ENCODE peak calls at places on chromosomes 12 and 14, in four cellular contexts. S, V, C and N are unnamed samples. For H3K4me1, the result is how much of the 10 kb centered on the place peaks cover.

GRCh38 chr12:20404576-20405346 is 36.4 kb downstream of the PDE3A start:
- DNase-seq in C (no peak), V (peak), S (no peak), N (no peak)

GRCh38 chr14:23793532-23793931 is 157.4 kb downstream of the DHRS2 start:
- DNase-seq in S (no peak), C (no peak), V (no peak), N (no peak)

GRCh38 chr14:37843969-37844607 is 248.7 kb downstream of the TTC6 start:
- DNase-seq in V (no peak), S (no peak), C (no peak), N (no peak)

GRCh38 chr14:28058012-28058296 is 708.6 kb upstream of the FOXG1 start:
- DNase-seq in C (no peak), S (no peak), V (no peak), N (no peak)

GRCh38 chr12:106791531-106791930 is 17.0 kb downstream of the RIC8B start:
- DNase-seq in C (no peak), V (no peak), S (no peak), N (no peak)

GRCh38 chr12:75479963-75480461 is 543 bp upstream of the GLIPR1 start:
- DNase-seq in S (no peak), C (no peak), V (peak), N (no peak)

GRCh38 chr12:30878034-30878433 is 48.5 kb upstream of the TSPAN11 start:
- DNase-seq in S (no peak), C (no peak), V (no peak), N (no peak)

GRCh38 chr14:70653662-70654061 is 11.9 kb downstream of the TTC9 start:
- DNase-seq in V (no peak), C (no peak), S (no peak), N (no peak)

GRCh38 chr12:87136330-87136976 is 880.3 kb upstream of the MGAT4C start:
- DNase-seq in S (no peak), V (peak), C (peak), N (no peak)

GRCh38 chr12:130868412-130868811 is 3.5 kb upstream of the RAN start:
- DNase-seq in S (no peak), C (no peak), V (no peak), N (no peak)

DNA sequence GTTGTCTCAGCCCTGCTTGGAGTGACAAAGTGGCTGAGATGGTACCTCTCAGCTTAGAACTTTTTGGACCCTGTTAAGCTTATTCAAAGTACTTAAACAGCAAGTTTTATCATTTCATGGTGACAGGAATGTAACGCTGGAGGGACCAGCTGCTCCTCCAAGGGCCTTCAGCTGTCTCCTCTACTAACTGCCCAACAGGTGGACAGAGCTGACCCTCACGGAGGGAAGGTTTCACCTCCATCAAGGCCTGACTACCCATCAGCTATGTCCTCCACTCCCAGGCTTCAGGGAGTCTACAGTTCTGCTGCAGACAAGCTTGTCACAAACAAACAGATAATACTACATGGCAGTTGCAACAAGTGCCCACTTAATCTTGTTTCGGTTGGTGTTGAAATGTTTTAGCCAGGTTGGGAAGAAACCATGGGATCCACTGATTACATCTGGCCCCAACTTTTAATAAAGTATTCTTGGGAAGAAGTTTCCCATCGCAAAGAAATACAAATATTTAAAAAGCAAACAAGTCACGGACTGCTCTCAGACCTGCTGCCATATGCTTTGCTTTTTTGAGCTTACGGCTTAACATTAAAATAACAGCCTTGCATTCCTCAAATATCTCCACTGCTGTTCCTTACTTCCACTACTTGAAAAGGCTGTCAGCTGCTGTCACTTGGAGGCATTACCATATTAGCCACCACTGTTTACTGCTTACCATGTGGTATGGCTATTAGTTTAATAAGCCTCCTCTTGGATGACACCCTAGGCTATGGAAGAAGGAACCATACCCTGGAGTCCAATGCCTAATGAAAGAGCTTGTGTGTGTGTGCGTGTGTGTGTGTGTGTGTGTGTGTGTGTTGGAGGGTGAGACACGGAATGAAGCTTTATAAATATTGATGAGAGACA is 174.9 kb downstream of the TTC7B start:
- DNase-seq in S (no peak), V (peak), C (peak), N (no peak)
- H3K4me1 ChIP-seq in S (under half), V (under half), C (under half), N (under half)

DNA sequence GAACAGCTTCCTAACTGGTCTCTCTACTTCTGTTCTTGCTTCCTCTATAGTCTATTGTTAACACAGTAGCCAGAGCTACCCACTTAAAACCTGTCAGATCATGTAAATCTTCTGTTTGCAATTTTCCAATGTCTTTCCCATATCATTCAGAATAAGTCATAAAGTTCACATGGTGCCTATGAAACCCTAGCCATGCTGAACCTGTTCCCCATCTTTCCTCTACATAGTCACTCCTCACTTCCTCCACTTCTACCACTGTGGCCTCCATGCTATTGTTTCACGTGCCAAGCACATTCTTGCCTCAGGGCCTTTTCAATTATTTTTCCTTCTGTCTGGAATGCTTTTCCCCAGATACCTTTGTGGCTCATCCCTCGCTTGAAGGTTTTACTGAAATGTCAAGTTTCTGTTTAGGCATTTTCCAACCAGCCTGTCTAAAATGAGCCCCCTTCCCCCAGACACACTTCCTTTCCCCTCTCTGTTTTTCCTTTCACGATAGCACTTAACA is 132.1 kb downstream of the DYRK2 start:
- DNase-seq in V (no peak), S (no peak), C (no peak), N (no peak)
- H3K56ac ChIP-seq in V (no peak), S (no peak), C (no peak), N (no peak)

GRCh38 chr12:56021882-56022497 is 1.1 kb downstream of the IKZF4 start:
- DNase-seq in S (no peak), V (no peak), C (no peak), N (no peak)

GRCh38 chr12:56020437-56021189 is at the start of gene IKZF4:
- DNase-seq in S (no peak), V (peak), C (peak), N (peak)

GRCh38 chr12:56014205-56014604 is 6.6 kb upstream of the IKZF4 start:
- DNase-seq in C (no peak), V (no peak), S (no peak), N (no peak)

GRCh38 chr12:56013482-56013881 is 7.4 kb upstream of the IKZF4 start:
- DNase-seq in V (no peak), C (no peak), S (no peak), N (no peak)

DNA sequence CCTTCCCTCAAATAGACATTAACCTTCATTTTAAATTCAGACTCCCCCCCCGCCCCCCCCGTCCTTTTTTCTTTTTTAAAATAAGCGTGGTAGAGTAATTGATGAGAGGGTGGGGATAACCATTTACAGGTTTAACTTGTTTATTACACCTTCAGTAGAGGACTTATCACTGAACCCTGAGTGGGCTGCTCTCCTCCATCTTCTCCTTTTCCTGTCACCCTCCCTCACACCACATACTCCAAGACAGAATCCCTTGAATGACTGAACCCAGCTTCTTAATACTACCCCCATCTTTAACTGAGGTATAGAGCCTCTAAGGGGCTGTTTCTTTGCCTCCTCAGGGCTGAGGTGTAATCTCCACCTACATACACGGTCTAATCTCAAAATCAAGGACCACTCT is 3.7 kb upstream of the IKZF4 start:
- DNase-seq in C (no peak), S (no peak), V (no peak), N (no peak)
- H3K4me1 ChIP-seq in C (under half), S (under half), V (under half), N (under half)

GRCh38 chr14:47276931-47277330 is 398.5 kb downstream of the MDGA2 start:
- DNase-seq in S (no peak), V (no peak), C (peak), N (no peak)
- H3K56ac ChIP-seq in S (no peak), V (no peak), C (no peak), N (no peak)

GRCh38 chr14:61331992-61332657 is 10.7 kb downstream of the PRKCH start:
- DNase-seq in S (no peak), V (no peak), C (no peak), N (no peak)

GRCh38 chr14:61332658-61333029 is 11.3 kb downstream of the PRKCH start:
- DNase-seq in S (no peak), C (no peak), V (no peak), N (no peak)

GRCh38 chr14:61329478-61330051 is 8.2 kb downstream of the PRKCH start:
- DNase-seq in S (no peak), C (no peak), V (no peak), N (no peak)

GRCh38 chr14:61328629-61329262 is 7.4 kb downstream of the PRKCH start:
- DNase-seq in C (no peak), V (no peak), S (no peak), N (no peak)

GRCh38 chr14:61330511-61330910 is 9.1 kb downstream of the PRKCH start:
- DNase-seq in C (no peak), V (no peak), S (no peak), N (no peak)
- H3K4me1 ChIP-seq in C (under half), V (under half), S (under half), N (under half)